ENCODE peak calls at places on chromosomes 7 and 10, in eight cellular contexts. T, N, B, G, Z, V, A and U are unnamed samples.

GRCh38 chr10:71244638-71245419 is 32.5 kb downstream of the UNC5B start:
- DNase-seq in T (no peak), N (no peak), B (peak), G (no peak), Z (no peak), V (peak), A (peak), U (no peak)

GRCh38 chr7:43193061-43193460 is 80.6 kb downstream of the HECW1 start:
- DNase-seq in T (no peak), N (no peak), B (no peak), G (no peak), Z (no peak), V (no peak), A (no peak), U (no peak)

GRCh38 chr10:107264742-107265141 is 100.2 kb upstream of the SORCS1 start:
- DNase-seq in T (no peak), N (peak), B (no peak), G (no peak), Z (no peak), V (no peak), A (no peak), U (no peak)

GRCh38 chr10:49622426-49623425 is 8.9 kb downstream of the CHAT start:
- DNase-seq in T (no peak), N (no peak), B (peak), G (no peak), Z (no peak), V (no peak), A (no peak), U (no peak)

GRCh38 chr10:60429084-60429849 is 39.6 kb upstream of the ANK3 start:
- DNase-seq in T (no peak), N (peak), B (no peak), G (no peak), Z (no peak), V (no peak), A (no peak), U (no peak)

GRCh38 chr10:75371010-75371409 is 30.6 kb downstream of the ZNF503 start:
- DNase-seq in T (no peak), N (no peak), B (no peak), G (no peak), Z (no peak), V (no peak), A (no peak), U (no peak)

GRCh38 chr10:96395931-96396877 is 37.4 kb upstream of the OPALIN start:
- DNase-seq in T (peak), N (peak), B (peak), G (peak), Z (peak), V (peak), A (peak), U (peak)

GRCh38 chr7:69817096-69817495 is 218.8 kb downstream of the AUTS2 start:
- DNase-seq in T (no peak), N (no peak), B (no peak), G (no peak), Z (no peak), V (no peak), A (peak), U (peak)

GRCh38 chr7:32587431-32587948 is 92.2 kb downstream of the AVL9 start:
- DNase-seq in T (no peak), N (no peak), B (no peak), G (peak), Z (no peak), V (no peak), A (peak), U (no peak)

GRCh38 chr7:102230593-102230992 is 56.1 kb upstream of the SH2B2 start:
- DNase-seq in T (no peak), N (no peak), B (no peak), G (no peak), Z (no peak), V (no peak), A (peak), U (no peak)

GRCh38 chr10:133356953-133357292 is 896 bp downstream of the FUOM start:
- DNase-seq in T (no peak), N (no peak), B (no peak), G (no peak), Z (no peak), V (no peak), A (no peak), U (no peak)

GRCh38 chr10:57818522-57818921 is 449.2 kb downstream of the IPMK start:
- DNase-seq in T (no peak), N (no peak), B (no peak), G (no peak), Z (no peak), V (no peak), A (no peak), U (no peak)

GRCh38 chr7:87474533-87475358 is 734 bp downstream of the ABCB4 start:
- DNase-seq in T (peak), N (peak), B (peak), G (no peak), Z (no peak), V (no peak), A (peak), U (no peak)

GRCh38 chr7:45001826-45002225 is 1.8 kb downstream of the CCM2 start:
- DNase-seq in T (no peak), N (no peak), B (no peak), G (no peak), Z (no peak), V (no peak), A (no peak), U (no peak)

GRCh38 chr10:124578231-124579002 is 116.8 kb downstream of the LHPP start:
- DNase-seq in T (no peak), N (no peak), B (peak), G (no peak), Z (no peak), V (no peak), A (no peak), U (no peak)

GRCh38 chr10:12602557-12602956 is 253.2 kb downstream of the CAMK1D start:
- DNase-seq in T (no peak), N (no peak), B (no peak), G (no peak), Z (no peak), V (no peak), A (no peak), U (no peak)